ENCODE peak calls at places on chromosomes 3 and 15, in six cellular contexts. T is MG63, R is mucosa of descending colon, E is GM03348, V is SW480, D is lower lobe of right lung. G is an unnamed sample.

GRCh38 chr15:32861741-32862140 is 143.9 kb downstream of the GREM1 start:
- DNase-seq in T (peak; percentile 44), V (no peak), E (peak; percentile 72), R (peak; percentile 39), D (peak; percentile 63), G (no peak)

GRCh38 chr3:177041021-177041729 is 156.1 kb downstream of the TBL1XR1 start:
- DNase-seq in R (no peak), T (peak; percentile 57), V (no peak), D (no peak), E (peak; percentile 44), G (peak; percentile 67)

GRCh38 chr3:136617123-136617700 is 135.0 kb downstream of the STAG1 start:
- DNase-seq in V (no peak), T (no peak), R (no peak), D (no peak), E (no peak), G (no peak)

GRCh38 chr3:43978708-43979107 is 263.0 kb upstream of the TOPAZ1 start:
- DNase-seq in V (no peak), R (no peak), E (no peak), T (no peak), D (no peak), G (no peak)

GRCh38 chr3:188139466-188139865 is 14.5 kb upstream of the LPP start:
- DNase-seq in E (no peak), T (no peak), D (no peak), R (no peak), V (no peak), G (no peak)

GRCh38 chr15:101810905-101811304 is 1.1 kb upstream of the OR4F15 start:
- DNase-seq in R (no peak), V (no peak), D (no peak), T (no peak), E (no peak), G (no peak)

GRCh38 chr15:101359365-101359947 is 64.4 kb upstream of the SNRPA1 start:
- DNase-seq in R (no peak), V (peak; percentile 20), D (no peak), T (no peak), E (no peak), G (peak; percentile 11)

GRCh38 chr3:155362808-155363689 is 69.6 kb upstream of the STRIT1 start:
- DNase-seq in R (no peak), E (no peak), V (no peak), D (no peak), T (no peak), G (no peak)

GRCh38 chr15:66105286-66105984 is 148.1 kb downstream of the MEGF11 start:
- DNase-seq in R (no peak), E (no peak), V (no peak), D (no peak), T (no peak), G (no peak)

GRCh38 chr3:30085486-30085885 is 520.9 kb upstream of the TGFBR2 start:
- DNase-seq in R (no peak), D (no peak), V (no peak), T (no peak), E (no peak), G (no peak)

GRCh38 chr15:83108266-83109219 is 1.1 kb downstream of the TM6SF1 start:
- DNase-seq in T (peak; percentile 13), R (peak; percentile 42), V (no peak), E (no peak), D (peak; percentile 87), G (peak; percentile 34)

GRCh38 chr3:53102601-53103147 is 27.6 kb downstream of the RFT1 start:
- DNase-seq in T (no peak), V (no peak), E (no peak), D (no peak), R (no peak), G (no peak)

GRCh38 chr15:60208708-60209107 is 189.1 kb downstream of the ANXA2 start:
- DNase-seq in D (no peak), T (no peak), E (no peak), R (no peak), V (no peak), G (peak; percentile 5)

GRCh38 chr15:101498731-101499480 is 9.4 kb upstream of the PCSK6 start:
- DNase-seq in V (no peak), R (no peak), D (no peak), T (no peak), E (no peak), G (no peak)

GRCh38 chr15:84598250-84598649 is 2.6 kb upstream of the ZSCAN2 start:
- DNase-seq in T (no peak), D (no peak), R (no peak), V (no peak), E (no peak), G (no peak)

GRCh38 chr3:184836090-184836785 is 24.3 kb downstream of the VPS8 start:
- DNase-seq in V (no peak), E (no peak), D (no peak), R (no peak), T (no peak), G (no peak)

GRCh38 chr3:128366136-128366535 is 100.6 kb downstream of the DNAJB8 start:
- DNase-seq in R (no peak), T (peak; percentile 27), D (no peak), V (no peak), E (no peak), G (no peak)

GRCh38 chr3:157888040-157888439 is 218.2 kb downstream of the SHOX2 start:
- DNase-seq in V (no peak), D (no peak), R (no peak), E (no peak), T (no peak), G (no peak)

GRCh38 chr15:44243146-44243545 is 45.4 kb upstream of the GOLM2 start:
- DNase-seq in V (no peak), R (no peak), T (peak; percentile 41), E (peak; percentile 17), D (no peak), G (no peak)

GRCh38 chr3:177792363-177793030 is 595.2 kb upstream of the TBL1XR1 start:
- DNase-seq in D (no peak), R (no peak), E (peak; percentile 23), T (no peak), V (no peak), G (no peak)

GRCh38 chr15:22949074-22949547 is 31.1 kb downstream of the CYFIP1 start:
- DNase-seq in V (no peak), D (no peak), E (peak; percentile 72), R (peak; percentile 61), T (no peak), G (peak; percentile 34)

GRCh38 chr3:4722103-4722502 is 229.0 kb downstream of the ITPR1 start:
- DNase-seq in E (peak; percentile 73), V (peak; percentile 85), D (no peak), T (peak; percentile 28), R (no peak), G (no peak)

GRCh38 chr3:45613781-45614180 is 19.2 kb downstream of the LIMD1 start:
- DNase-seq in D (no peak), T (no peak), V (no peak), E (no peak), R (no peak), G (no peak)

GRCh38 chr3:127953092-127953491 is 38.1 kb downstream of the KBTBD12 start:
- DNase-seq in E (no peak), R (no peak), T (peak; percentile 67), D (no peak), V (no peak), G (peak; percentile 25)

GRCh38 chr15:100712226-100712625 is 109.8 kb downstream of the ASB7 start:
- DNase-seq in V (no peak), D (no peak), T (peak; percentile 81), E (peak; percentile 75), R (no peak), G (no peak)

GRCh38 chr15:37765809-37766208 is 168.6 kb upstream of the TMCO5A start:
- DNase-seq in T (no peak), V (no peak), E (peak; percentile 14), R (peak; percentile 36), D (no peak), G (peak; percentile 22)

GRCh38 chr15:44573386-44573785 is 36.4 kb downstream of the EIF3J start:
- DNase-seq in E (no peak), T (no peak), D (no peak), R (no peak), V (no peak), G (no peak)

GRCh38 chr3:186102687-186103086 is 6.2 kb downstream of the ETV5 start:
- DNase-seq in R (no peak), D (no peak), V (no peak), T (peak; percentile 37), E (no peak), G (no peak)

GRCh38 chr3:36647423-36647853 is 116.9 kb downstream of the DCLK3 start:
- DNase-seq in V (peak; percentile 26), R (no peak), T (no peak), D (no peak), E (no peak), G (no peak)

GRCh38 chr15:78149805-78150751 is 916 bp downstream of the IDH3A start:
- DNase-seq in E (no peak), R (no peak), D (no peak), T (no peak), V (peak; percentile 47), G (no peak)

GRCh38 chr15:58758141-58758540 is 8.6 kb upstream of the ADAM10 start:
- DNase-seq in T (no peak), E (peak; percentile 37), V (no peak), D (no peak), R (no peak), G (no peak)

GRCh38 chr3:103440539-103441113 is 1005.8 kb downstream of the ZPLD1 start:
- DNase-seq in E (no peak), V (peak; percentile 1), R (no peak), T (no peak), D (no peak), G (no peak)

GRCh38 chr3:37456270-37456708 is 281.9 kb upstream of the LRRFIP2 start:
- DNase-seq in V (no peak), E (peak; percentile 66), R (peak; percentile 74), D (peak; percentile 70), T (no peak), G (no peak)

GRCh38 chr3:185328324-185329004 is 34.5 kb upstream of the MAP3K13 start:
- DNase-seq in V (no peak), R (peak; percentile 65), T (no peak), E (no peak), D (no peak), G (no peak)